ENCODE peak calls at places on chromosomes 13 and 19, in nine cellular contexts. C is RWPE1; L is glutamatergic neuron; B is uterus; J is omental fat pad; P is BJ; O is CD4-positive, alpha-beta T cell; S is GM12865; M is epithelial cell of esophagus. V is an unnamed sample.

GRCh38 chr13:69817333-69817732 is 290.3 kb upstream of the ATXN8OS start:
- DNase-seq in J (no peak), L (no peak), C (no peak), B (no peak), S (no peak), P (no peak), O (no peak), M (no peak), V (no peak)

GRCh38 chr13:44809152-44809551 is 180.1 kb downstream of the NUFIP1 start:
- DNase-seq in J (no peak), O (no peak), L (no peak), B (no peak), M (no peak), S (no peak), C (no peak), P (no peak), V (no peak)

GRCh38 chr19:13597625-13598024 is 91.3 kb upstream of the CACNA1A start:
- DNase-seq in O (peak; percentile 35), M (peak; percentile 78), L (peak; percentile 58), S (peak; percentile 79), C (peak; percentile 82), J (no peak), P (no peak), B (peak; percentile 29), V (peak; percentile 75)

GRCh38 chr13:111911141-111911720 is 155.7 kb upstream of the SOX1 start:
- DNase-seq in L (no peak), M (no peak), C (no peak), S (no peak), B (no peak), J (no peak), O (no peak), P (no peak), V (no peak)

GRCh38 chr13:38636756-38637155 is 50.1 kb upstream of the FREM2 start:
- DNase-seq in P (no peak), J (no peak), L (no peak), C (peak; percentile 11), O (no peak), S (no peak), M (peak; percentile 75), B (no peak), V (no peak)

GRCh38 chr19:54364775-54365257 is at the start of gene LAIR1:
- DNase-seq in S (no peak), O (peak; percentile 36), J (no peak), L (no peak), P (no peak), C (no peak), M (no peak), B (no peak), V (peak; percentile 33)

GRCh38 chr19:42198676-42199439 is 18.6 kb downstream of the DEDD2 start:
- DNase-seq in L (no peak), P (no peak), S (peak; percentile 85), O (peak; percentile 50), J (no peak), B (no peak), C (no peak), M (no peak), V (no peak)

GRCh38 chr13:52004508-52005183 is 6.6 kb downstream of the ATP7B start:
- DNase-seq in P (no peak), O (no peak), C (no peak), S (no peak), L (no peak), M (no peak), B (no peak), J (no peak), V (no peak)

GRCh38 chr13:27026396-27026795 is 145.2 kb downstream of the USP12 start:
- DNase-seq in O (no peak), J (no peak), C (no peak), L (no peak), S (peak; percentile 33), B (no peak), M (no peak), P (no peak), V (no peak)

GRCh38 chr13:43227721-43228120 is 204.3 kb downstream of the DNAJC15 start:
- DNase-seq in C (no peak), S (no peak), J (no peak), M (peak; percentile 9), B (no peak), L (no peak), P (no peak), O (no peak), V (peak; percentile 22)

GRCh38 chr13:35881360-35881759 is 249.8 kb downstream of the DCLK1 start:
- DNase-seq in P (no peak), J (no peak), M (no peak), B (no peak), C (no peak), S (no peak), O (no peak), L (no peak), V (no peak)

GRCh38 chr19:43229315-43229714 is 23.9 kb upstream of the PSG4 start:
- DNase-seq in O (no peak), B (no peak), S (no peak), L (no peak), J (no peak), P (no peak), M (peak; percentile 51), C (no peak), V (peak; percentile 43)

GRCh38 chr19:18551631-18552030 is 6.0 kb upstream of the KXD1 start:
- DNase-seq in O (no peak), P (no peak), M (no peak), L (no peak), J (no peak), B (no peak), C (no peak), S (no peak), V (no peak)

GRCh38 chr13:49247722-49248432 is at the start of gene CDADC1:
- DNase-seq in C (peak; percentile 93), M (peak; percentile 96), P (peak; percentile 64), B (peak; percentile 98), S (peak; percentile 95), L (peak; percentile 100), J (peak; percentile 94), O (peak; percentile 76), V (peak; percentile 95)
- TF ChIP-seq CTCF in C (no peak), M (no peak), P (no peak), B (no peak), S (no peak), L (no peak), J (no peak), O (no peak), V (no peak)

GRCh38 chr19:632228-633067 is 889 bp downstream of the POLRMT start:
- DNase-seq in B (no peak), O (no peak), P (no peak), L (peak; percentile 71), C (peak; percentile 62), M (peak; percentile 62), S (peak; percentile 61), J (no peak), V (peak; percentile 66)

GRCh38 chr19:629961-630714 is 3.2 kb downstream of the POLRMT start:
- DNase-seq in M (no peak), L (no peak), C (no peak), P (no peak), B (no peak), S (no peak), J (no peak), O (no peak), V (no peak)

GRCh38 chr19:634975-635652 is 1.8 kb upstream of the POLRMT start:
- DNase-seq in P (no peak), C (no peak), L (no peak), J (no peak), M (no peak), S (no peak), O (no peak), B (no peak), V (no peak)

GRCh38 chr19:633786-634639 is 676 bp upstream of the POLRMT start:
- DNase-seq in L (no peak), S (peak; percentile 31), M (peak; percentile 15), J (no peak), B (no peak), C (no peak), P (no peak), O (no peak), V (no peak)

DNA sequence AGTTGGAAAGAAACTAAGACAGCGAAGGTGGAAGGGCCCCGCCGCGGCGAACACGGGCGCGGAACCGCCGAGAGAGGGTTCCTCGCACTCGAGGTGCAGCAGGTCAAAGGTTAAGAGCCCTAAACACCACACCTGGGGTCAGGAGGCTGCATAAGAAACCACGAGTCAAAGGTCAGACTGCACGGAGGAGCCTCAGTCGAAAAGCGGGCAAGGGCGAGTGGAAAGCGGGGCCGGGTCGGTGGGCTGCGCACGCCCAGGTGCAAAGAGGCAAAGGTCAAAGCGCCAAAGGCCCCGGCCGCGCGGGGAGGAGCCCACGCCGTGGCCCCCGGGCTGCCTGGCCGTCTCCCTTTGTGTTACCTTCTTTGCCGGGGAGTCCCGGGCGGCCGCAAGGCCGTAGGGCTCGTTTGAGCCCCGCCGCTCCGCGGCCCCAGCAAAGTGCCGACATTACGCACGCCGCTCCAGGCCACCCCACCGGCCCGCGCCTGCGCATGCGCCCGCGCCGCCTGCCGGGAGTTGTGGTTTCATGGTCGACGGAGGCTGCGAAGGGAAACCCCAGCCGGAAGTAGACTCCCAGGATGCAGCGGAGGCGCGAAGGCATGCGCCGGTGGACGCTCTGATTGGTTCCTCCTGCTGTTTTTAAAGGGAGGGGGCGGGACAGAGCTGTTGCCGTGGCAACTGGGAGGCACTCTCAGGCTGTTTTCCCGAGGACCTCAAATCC is at the start of gene POLRMT:
- DNase-seq in B (peak; percentile 98), P (peak; percentile 89), J (peak; percentile 98), O (peak; percentile 92), M (peak; percentile 98), C (peak; percentile 100), S (peak; percentile 99), L (peak; percentile 94), V (peak; percentile 99)
- TF ChIP-seq CTCF in B (no peak), P (no peak), J (no peak), O (no peak), M (no peak), C (no peak), S (no peak), L (no peak), V (no peak)

GRCh38 chr19:10074153-10074552 is 12.0 kb upstream of the SHFL start:
- DNase-seq in L (no peak), M (peak; percentile 24), B (no peak), C (no peak), J (no peak), S (peak; percentile 76), O (peak; percentile 22), P (no peak), V (peak; percentile 60)
- TF ChIP-seq CTCF in L (peak; percentile 46), M (peak; percentile 20), B (peak; percentile 4), C (no peak), J (no peak), S (peak; percentile 57), O (peak; percentile 44), P (peak; percentile 17), V (peak; percentile 10)

DNA sequence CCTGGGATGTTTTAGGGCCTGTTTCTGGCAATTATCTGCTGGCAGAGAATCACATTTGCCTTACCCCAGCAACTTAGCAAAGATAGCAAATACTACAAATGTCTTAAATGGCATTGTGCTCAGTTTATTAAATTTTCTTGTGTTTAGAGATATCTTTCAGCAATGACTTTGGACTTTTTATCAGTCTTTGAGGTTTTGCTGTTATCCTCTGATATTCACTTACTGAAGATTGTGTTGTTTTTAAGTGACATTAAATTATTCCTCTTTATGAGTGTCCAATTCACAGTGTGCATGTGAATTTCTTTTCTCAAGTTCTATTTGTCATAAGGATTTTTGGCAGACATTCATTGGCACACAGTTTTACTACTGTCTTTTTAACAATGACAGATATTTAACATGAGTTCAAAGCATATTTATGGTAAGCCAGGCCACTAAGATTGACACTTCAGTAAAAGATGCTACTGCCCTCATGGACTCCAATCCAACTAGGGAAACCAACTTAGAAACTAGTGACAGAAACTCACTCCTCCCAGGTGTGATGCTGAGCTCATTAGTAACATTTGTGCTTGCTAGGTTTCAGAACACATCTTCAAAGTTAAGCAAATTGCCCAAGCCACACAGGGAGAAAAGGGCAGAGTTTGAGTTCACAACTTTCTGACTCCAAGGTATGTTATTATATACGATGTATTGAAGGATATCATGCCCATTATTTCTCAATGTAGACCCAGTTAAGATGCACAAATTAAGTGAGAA is 481.9 kb downstream of the GPC6 start:
- DNase-seq in M (no peak), J (no peak), C (no peak), B (no peak), S (no peak), L (no peak), P (no peak), O (no peak), V (no peak)
- TF ChIP-seq CTCF in M (no peak), J (no peak), C (no peak), B (no peak), S (no peak), L (no peak), P (no peak), O (no peak), V (no peak)

V was measured in MCF 10A.